ENCODE peak calls at places on chromosomes 11 and 22, in five cellular contexts. A is neural progenitor cell; L is RCC 7860; P is heart left ventricle; G is CD4-positive, alpha-beta T cell. S is an unnamed sample.

GRCh38 chr11:35364101-35364780 is 55.1 kb downstream of the SLC1A2 start:
- DNase-seq in A (peak), L (peak), P (peak), G (no peak), S (peak)

GRCh38 chr22:50505776-50506610 is 1.5 kb downstream of the LMF2 start:
- DNase-seq in A (no peak), L (no peak), P (no peak), G (no peak), S (no peak)

GRCh38 chr22:20089977-20090729 is 10.1 kb downstream of the DGCR8 start:
- DNase-seq in A (no peak), L (no peak), P (peak), G (no peak), S (peak)

GRCh38 chr11:66363805-66364535 is 7.6 kb downstream of the SLC29A2 start:
- DNase-seq in A (peak), L (no peak), P (peak), G (peak), S (peak)

GRCh38 chr11:24383137-24383536 is 113.7 kb upstream of the LUZP2 start:
- DNase-seq in A (no peak), L (no peak), P (no peak), G (no peak), S (no peak)

GRCh38 chr11:27238811-27239210 is 124.2 kb downstream of the CCDC34 start:
- DNase-seq in A (no peak), L (no peak), P (no peak), G (no peak), S (no peak)

GRCh38 chr11:65043881-65044501 is 3.0 kb downstream of the SAC3D1 start:
- DNase-seq in A (no peak), L (no peak), P (peak), G (no peak), S (no peak)

GRCh38 chr11:134660416-134660815 is 248.4 kb upstream of the B3GAT1 start:
- DNase-seq in A (peak), L (no peak), P (no peak), G (no peak), S (no peak)

GRCh38 chr22:34111210-34111824 is 191.0 kb upstream of the LARGE1 start:
- DNase-seq in A (peak), L (peak), P (peak), G (no peak), S (peak)

S was measured in adipocyte.